ENCODE peak calls at places on chromosomes 4 and X, in ten cellular contexts. One of them, this sample, is unnamed.

GRCh38 chrX:49071877-49072711 is 1.7 kb downstream of the PRAF2 start:
- DNase-seq in MM.1S: no peak
- DNase-seq in Karpas-422: no peak
- DNase-seq in GM23338: peak; percentile 87
- DNase-seq in SK-N-SH: peak; percentile 71
- DNase-seq in PC-9: no peak
- DNase-seq in OCI-LY7: no peak
- DNase-seq in PC-3: no peak
- DNase-seq in HCT116: no peak
- DNase-seq in hepatocyte: peak; percentile 10
- DNase-seq in this sample: peak; percentile 48

GRCh38 chr4:128177376-128177959 is 110.1 kb downstream of the PGRMC2 start:
- DNase-seq in OCI-LY7: no peak
- DNase-seq in MM.1S: no peak
- DNase-seq in hepatocyte: no peak
- DNase-seq in Karpas-422: peak; percentile 74
- DNase-seq in HCT116: no peak
- DNase-seq in SK-N-SH: no peak
- DNase-seq in PC-3: no peak
- DNase-seq in PC-9: no peak
- DNase-seq in GM23338: no peak
- DNase-seq in this sample: peak; percentile 5

GRCh38 chrX:124393659-124394058 is 47.3 kb downstream of the SH2D1A start:
- DNase-seq in PC-3: no peak
- DNase-seq in Karpas-422: no peak
- DNase-seq in PC-9: no peak
- DNase-seq in GM23338: no peak
- DNase-seq in HCT116: no peak
- DNase-seq in MM.1S: no peak
- DNase-seq in hepatocyte: no peak
- DNase-seq in OCI-LY7: no peak
- DNase-seq in SK-N-SH: no peak
- DNase-seq in this sample: no peak

GRCh38 chr4:15696866-15697265 is 6.0 kb upstream of the BST1 start:
- DNase-seq in hepatocyte: no peak
- DNase-seq in PC-9: no peak
- DNase-seq in PC-3: no peak
- DNase-seq in MM.1S: no peak
- DNase-seq in GM23338: no peak
- DNase-seq in Karpas-422: peak; percentile 2
- DNase-seq in SK-N-SH: no peak
- DNase-seq in HCT116: no peak
- DNase-seq in OCI-LY7: no peak
- DNase-seq in this sample: no peak

GRCh38 chrX:130079824-130080406 is 30.4 kb downstream of the ELF4 start:
- DNase-seq in hepatocyte: peak; percentile 74
- DNase-seq in OCI-LY7: peak; percentile 65
- DNase-seq in PC-3: peak; percentile 75
- DNase-seq in MM.1S: peak; percentile 58
- DNase-seq in HCT116: peak; percentile 26
- DNase-seq in GM23338: peak; percentile 74
- DNase-seq in Karpas-422: peak; percentile 88
- DNase-seq in PC-9: peak; percentile 57
- DNase-seq in SK-N-SH: peak; percentile 75
- DNase-seq in this sample: peak; percentile 81

GRCh38 chr4:56530269-56531148 is 24.9 kb downstream of the ARL9 start:
- DNase-seq in PC-9: peak; percentile 38
- DNase-seq in GM23338: peak; percentile 95
- DNase-seq in OCI-LY7: no peak
- DNase-seq in HCT116: peak; percentile 62
- DNase-seq in Karpas-422: no peak
- DNase-seq in SK-N-SH: peak; percentile 97
- DNase-seq in MM.1S: peak; percentile 88
- DNase-seq in PC-3: peak; percentile 63
- DNase-seq in hepatocyte: peak; percentile 91
- DNase-seq in this sample: peak; percentile 90

GRCh38 chr4:76821661-76822060 is 76.3 kb downstream of the SOWAHB start:
- DNase-seq in HCT116: no peak
- DNase-seq in GM23338: no peak
- DNase-seq in PC-3: no peak
- DNase-seq in hepatocyte: no peak
- DNase-seq in MM.1S: no peak
- DNase-seq in Karpas-422: no peak
- DNase-seq in OCI-LY7: no peak
- DNase-seq in PC-9: no peak
- DNase-seq in SK-N-SH: no peak
- DNase-seq in this sample: peak; percentile 34

GRCh38 chr4:113645771-113646455 is 115.6 kb downstream of the CAMK2D start:
- DNase-seq in GM23338: peak; percentile 72
- DNase-seq in hepatocyte: peak; percentile 75
- DNase-seq in PC-3: peak; percentile 89
- DNase-seq in Karpas-422: no peak
- DNase-seq in HCT116: peak; percentile 83
- DNase-seq in PC-9: peak; percentile 86
- DNase-seq in MM.1S: no peak
- DNase-seq in SK-N-SH: no peak
- DNase-seq in OCI-LY7: no peak
- DNase-seq in this sample: peak; percentile 56

GRCh38 chr4:155179216-155179615 is 29.2 kb upstream of the NPY2R start:
- DNase-seq in OCI-LY7: no peak
- DNase-seq in HCT116: peak; percentile 15
- DNase-seq in PC-3: peak; percentile 83
- DNase-seq in GM23338: no peak
- DNase-seq in MM.1S: no peak
- DNase-seq in Karpas-422: no peak
- DNase-seq in PC-9: no peak
- DNase-seq in hepatocyte: peak; percentile 27
- DNase-seq in SK-N-SH: no peak
- DNase-seq in this sample: no peak

GRCh38 chrX:148960060-148960459 is 459.6 kb downstream of the AFF2 start:
- DNase-seq in PC-3: no peak
- DNase-seq in hepatocyte: no peak
- DNase-seq in GM23338: no peak
- DNase-seq in HCT116: no peak
- DNase-seq in Karpas-422: no peak
- DNase-seq in MM.1S: no peak
- DNase-seq in PC-9: no peak
- DNase-seq in SK-N-SH: no peak
- DNase-seq in OCI-LY7: no peak
- DNase-seq in this sample: no peak

GRCh38 chrX:135914404-135914803 is 20.9 kb downstream of the SAGE1 start:
- DNase-seq in PC-9: no peak
- DNase-seq in hepatocyte: no peak
- DNase-seq in GM23338: no peak
- DNase-seq in HCT116: no peak
- DNase-seq in OCI-LY7: no peak
- DNase-seq in SK-N-SH: no peak
- DNase-seq in PC-3: no peak
- DNase-seq in Karpas-422: no peak
- DNase-seq in MM.1S: no peak
- DNase-seq in this sample: no peak

GRCh38 chrX:150692837-150693781 is at the start of gene MTMR1:
- DNase-seq in hepatocyte: peak; percentile 65
- DNase-seq in PC-9: no peak
- DNase-seq in HCT116: no peak
- DNase-seq in OCI-LY7: peak; percentile 73
- DNase-seq in Karpas-422: peak; percentile 74
- DNase-seq in MM.1S: peak; percentile 25
- DNase-seq in PC-3: peak; percentile 30
- DNase-seq in GM23338: peak; percentile 29
- DNase-seq in SK-N-SH: peak; percentile 84
- DNase-seq in this sample: peak; percentile 49

GRCh38 chrX:117713411-117713810 is 403.2 kb downstream of the KLHL13 start:
- DNase-seq in MM.1S: no peak
- DNase-seq in PC-3: no peak
- DNase-seq in OCI-LY7: no peak
- DNase-seq in hepatocyte: peak; percentile 53
- DNase-seq in Karpas-422: no peak
- DNase-seq in PC-9: no peak
- DNase-seq in SK-N-SH: no peak
- DNase-seq in HCT116: no peak
- DNase-seq in GM23338: no peak
- DNase-seq in this sample: no peak

GRCh38 chr4:10629394-10629793 is 55.2 kb downstream of the CLNK start:
- DNase-seq in Karpas-422: no peak
- DNase-seq in PC-3: no peak
- DNase-seq in hepatocyte: no peak
- DNase-seq in MM.1S: no peak
- DNase-seq in SK-N-SH: no peak
- DNase-seq in GM23338: no peak
- DNase-seq in HCT116: no peak
- DNase-seq in OCI-LY7: no peak
- DNase-seq in PC-9: no peak
- DNase-seq in this sample: no peak

GRCh38 chrX:38273453-38273852 is 52.8 kb upstream of the SRPX start:
- DNase-seq in MM.1S: no peak
- DNase-seq in HCT116: no peak
- DNase-seq in OCI-LY7: no peak
- DNase-seq in GM23338: no peak
- DNase-seq in PC-3: no peak
- DNase-seq in PC-9: no peak
- DNase-seq in hepatocyte: no peak
- DNase-seq in Karpas-422: no peak
- DNase-seq in SK-N-SH: no peak
- DNase-seq in this sample: no peak
- H3K9me2 ChIP-seq in MM.1S: no peaks in the 10 kb centered on the region
- H3K9me2 ChIP-seq in HCT116: no peaks in the 10 kb centered on the region
- H3K9me2 ChIP-seq in OCI-LY7: no peaks in the 10 kb centered on the region
- H3K9me2 ChIP-seq in GM23338: no peaks in the 10 kb centered on the region
- H3K9me2 ChIP-seq in PC-3: no peaks in the 10 kb centered on the region
- H3K9me2 ChIP-seq in PC-9: no peaks in the 10 kb centered on the region
- H3K9me2 ChIP-seq in hepatocyte: no peaks in the 10 kb centered on the region
- H3K9me2 ChIP-seq in Karpas-422: no peaks in the 10 kb centered on the region
- H3K9me2 ChIP-seq in SK-N-SH: no peaks in the 10 kb centered on the region
- H3K9me2 ChIP-seq in this sample: no peaks in the 10 kb centered on the region

DNA sequence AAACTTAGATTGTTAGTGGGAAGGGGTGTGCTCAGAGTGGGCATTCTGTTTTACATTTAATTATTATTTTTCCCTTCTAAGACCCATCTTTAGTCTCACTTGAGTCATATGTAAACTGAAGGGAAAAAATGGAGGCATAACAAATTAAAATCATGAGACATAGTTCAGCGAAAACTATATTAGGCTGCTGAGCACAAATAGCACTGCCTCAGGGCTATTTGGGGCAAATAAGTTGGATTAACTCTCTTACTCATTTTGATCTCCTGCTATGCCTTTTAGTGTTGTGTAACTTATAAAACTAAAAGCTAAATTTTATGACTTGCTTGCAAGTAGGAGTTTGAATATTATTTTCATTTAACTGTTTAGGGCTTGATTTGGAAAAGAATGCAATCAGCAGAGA is 1329.2 kb upstream of the PCDH7 start:
- DNase-seq in PC-3: no peak
- DNase-seq in GM23338: no peak
- DNase-seq in SK-N-SH: no peak
- DNase-seq in PC-9: no peak
- DNase-seq in MM.1S: no peak
- DNase-seq in Karpas-422: no peak
- DNase-seq in OCI-LY7: no peak
- DNase-seq in HCT116: no peak
- DNase-seq in hepatocyte: no peak
- DNase-seq in this sample: no peak
- H3K4me3 ChIP-seq in PC-3: no peak overlapping the region
- H3K4me3 ChIP-seq in GM23338: no peak overlapping the region
- H3K4me3 ChIP-seq in SK-N-SH: no peak overlapping the region
- H3K4me3 ChIP-seq in PC-9: no peak overlapping the region
- H3K4me3 ChIP-seq in MM.1S: no peak overlapping the region
- H3K4me3 ChIP-seq in Karpas-422: no peak overlapping the region
- H3K4me3 ChIP-seq in OCI-LY7: no peak overlapping the region
- H3K4me3 ChIP-seq in HCT116: no peak overlapping the region
- H3K4me3 ChIP-seq in hepatocyte: no peak overlapping the region
- H3K4me3 ChIP-seq in this sample: no peak overlapping the region

DNA sequence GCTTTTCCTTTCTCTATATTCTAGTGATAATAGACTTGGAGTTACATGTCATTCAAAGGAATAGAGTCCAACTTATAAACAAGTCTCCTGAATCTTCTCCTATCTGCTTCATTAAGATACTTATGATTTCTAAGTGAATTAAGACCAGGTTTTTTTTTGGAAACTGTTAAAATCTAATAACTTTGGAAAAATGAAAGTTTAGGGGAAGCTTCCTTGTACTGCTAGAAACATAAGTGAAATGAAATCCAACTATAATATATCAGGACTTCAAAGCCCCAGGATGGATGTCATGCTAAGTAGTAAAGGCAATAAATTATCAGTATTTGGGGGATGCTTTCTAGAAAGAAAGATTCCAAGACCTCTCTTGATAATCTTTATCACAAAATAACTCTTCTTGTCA is 24.8 kb downstream of the GRIA2 start:
- DNase-seq in Karpas-422: no peak
- DNase-seq in PC-9: no peak
- DNase-seq in PC-3: no peak
- DNase-seq in SK-N-SH: no peak
- DNase-seq in HCT116: no peak
- DNase-seq in MM.1S: no peak
- DNase-seq in GM23338: no peak
- DNase-seq in hepatocyte: no peak
- DNase-seq in OCI-LY7: no peak
- DNase-seq in this sample: no peak
- H3K4me2 ChIP-seq in Karpas-422: no peak overlapping the region
- H3K4me2 ChIP-seq in PC-9: no peak overlapping the region
- H3K4me2 ChIP-seq in PC-3: no peak overlapping the region
- H3K4me2 ChIP-seq in SK-N-SH: no peak overlapping the region
- H3K4me2 ChIP-seq in HCT116: no peak overlapping the region
- H3K4me2 ChIP-seq in MM.1S: no peak overlapping the region
- H3K4me2 ChIP-seq in GM23338: no peak overlapping the region
- H3K4me2 ChIP-seq in hepatocyte: no peak overlapping the region
- H3K4me2 ChIP-seq in OCI-LY7: no peak overlapping the region
- H3K4me2 ChIP-seq in this sample: no peak overlapping the region

DNA sequence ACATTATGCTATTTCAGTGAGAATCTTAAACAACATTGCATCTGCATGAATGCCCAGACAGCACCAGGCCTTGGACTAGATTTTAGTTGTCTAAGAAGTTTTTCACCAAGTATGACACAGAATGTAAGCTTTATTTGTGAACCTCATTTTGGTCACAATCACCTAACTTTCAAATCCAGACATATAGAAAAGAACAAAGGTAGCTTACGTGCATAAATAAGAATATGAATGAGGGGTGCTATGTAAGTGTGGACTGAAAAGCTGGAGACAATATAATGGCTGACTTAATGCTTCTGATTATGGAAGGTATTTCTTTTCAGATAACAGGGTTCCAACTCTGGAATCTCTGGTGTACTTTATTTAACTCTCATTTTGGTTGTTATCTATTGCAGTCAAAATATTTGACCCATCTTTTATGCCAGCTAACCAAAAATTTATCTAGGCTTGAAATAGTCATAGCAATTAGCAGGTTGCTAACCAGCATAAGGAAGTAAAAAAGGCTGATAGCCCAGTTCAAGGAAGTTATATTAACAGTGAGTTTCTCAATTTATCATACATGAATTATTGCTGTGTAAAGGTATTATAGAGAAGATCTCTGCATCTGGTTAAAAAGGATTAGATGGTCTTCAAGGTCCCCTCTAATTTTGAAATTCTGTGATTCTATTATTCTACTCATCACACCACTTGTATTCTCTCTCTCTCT is 36.5 kb downstream of the SLC7A11 start:
- DNase-seq in OCI-LY7: no peak
- DNase-seq in PC-3: no peak
- DNase-seq in PC-9: no peak
- DNase-seq in HCT116: no peak
- DNase-seq in hepatocyte: no peak
- DNase-seq in GM23338: no peak
- DNase-seq in MM.1S: no peak
- DNase-seq in SK-N-SH: no peak
- DNase-seq in Karpas-422: no peak
- DNase-seq in this sample: no peak
- H3K9me2 ChIP-seq in OCI-LY7: no peaks in the 10 kb centered on the region
- H3K9me2 ChIP-seq in PC-3: no peaks in the 10 kb centered on the region
- H3K9me2 ChIP-seq in PC-9: no peaks in the 10 kb centered on the region
- H3K9me2 ChIP-seq in HCT116: no peaks in the 10 kb centered on the region
- H3K9me2 ChIP-seq in hepatocyte: no peaks in the 10 kb centered on the region
- H3K9me2 ChIP-seq in GM23338: no peaks in the 10 kb centered on the region
- H3K9me2 ChIP-seq in MM.1S: no peaks in the 10 kb centered on the region
- H3K9me2 ChIP-seq in SK-N-SH: no peaks in the 10 kb centered on the region
- H3K9me2 ChIP-seq in Karpas-422: no peaks in the 10 kb centered on the region
- H3K9me2 ChIP-seq in this sample: no peaks in the 10 kb centered on the region